ENCODE peak calls at places on chromosomes 7 and 10, in ten cellular contexts. One of them, this sample, is unnamed.

GRCh38 chr7:117124585-117125220 is 171.4 kb downstream of the ST7 start:
- DNase-seq in body of pancreas: peak; percentile 86
- DNase-seq in HCT116: peak; percentile 90
- DNase-seq in GM12892: no peak
- DNase-seq in spleen: no peak
- DNase-seq in NB4: peak; percentile 76
- DNase-seq in tibial nerve: peak; percentile 77
- DNase-seq in GM12891: no peak
- DNase-seq in IMR-90: peak; percentile 97
- DNase-seq in ovary: no peak
- DNase-seq in this sample: peak; percentile 93

GRCh38 chr7:158695726-158696452 is 8.7 kb downstream of the NCAPG2 start:
- DNase-seq in body of pancreas: peak; percentile 69
- DNase-seq in HCT116: peak; percentile 34
- DNase-seq in GM12892: no peak
- DNase-seq in spleen: peak; percentile 77
- DNase-seq in NB4: peak; percentile 90
- DNase-seq in tibial nerve: peak; percentile 67
- DNase-seq in GM12891: no peak
- DNase-seq in IMR-90: peak; percentile 77
- DNase-seq in ovary: peak; percentile 51
- DNase-seq in this sample: no peak

GRCh38 chr7:94540428-94540827 is 30.8 kb downstream of the CASD1 start:
- DNase-seq in body of pancreas: no peak
- DNase-seq in HCT116: no peak
- DNase-seq in GM12892: no peak
- DNase-seq in spleen: no peak
- DNase-seq in NB4: no peak
- DNase-seq in tibial nerve: no peak
- DNase-seq in GM12891: no peak
- DNase-seq in IMR-90: peak; percentile 50
- DNase-seq in ovary: no peak
- DNase-seq in this sample: no peak

GRCh38 chr10:101774589-101775272 is 1.2 kb downstream of the FGF8 start:
- DNase-seq in body of pancreas: no peak
- DNase-seq in HCT116: no peak
- DNase-seq in GM12892: no peak
- DNase-seq in spleen: no peak
- DNase-seq in NB4: no peak
- DNase-seq in tibial nerve: no peak
- DNase-seq in GM12891: no peak
- DNase-seq in IMR-90: no peak
- DNase-seq in ovary: no peak
- DNase-seq in this sample: peak; percentile 80

GRCh38 chr10:52256832-52257691 is 57.0 kb upstream of the DKK1 start:
- DNase-seq in body of pancreas: no peak
- DNase-seq in HCT116: no peak
- DNase-seq in GM12892: no peak
- DNase-seq in spleen: no peak
- DNase-seq in NB4: peak; percentile 14
- DNase-seq in tibial nerve: no peak
- DNase-seq in GM12891: peak; percentile 3
- DNase-seq in IMR-90: peak; percentile 31
- DNase-seq in ovary: no peak
- DNase-seq in this sample: no peak

GRCh38 chr7:151570366-151570915 is 50.7 kb upstream of the RHEB start:
- DNase-seq in body of pancreas: no peak
- DNase-seq in HCT116: peak; percentile 12
- DNase-seq in GM12892: no peak
- DNase-seq in spleen: no peak
- DNase-seq in NB4: peak; percentile 37
- DNase-seq in tibial nerve: no peak
- DNase-seq in GM12891: no peak
- DNase-seq in IMR-90: peak; percentile 47
- DNase-seq in ovary: no peak
- DNase-seq in this sample: no peak

GRCh38 chr7:81175291-81175942 is 256.6 kb upstream of the SEMA3C start:
- DNase-seq in body of pancreas: no peak
- DNase-seq in HCT116: no peak
- DNase-seq in GM12892: no peak
- DNase-seq in spleen: no peak
- DNase-seq in NB4: no peak
- DNase-seq in tibial nerve: no peak
- DNase-seq in GM12891: no peak
- DNase-seq in IMR-90: no peak
- DNase-seq in ovary: no peak
- DNase-seq in this sample: no peak

GRCh38 chr7:69896100-69896499 is 297.8 kb downstream of the AUTS2 start:
- DNase-seq in body of pancreas: no peak
- DNase-seq in HCT116: no peak
- DNase-seq in GM12892: no peak
- DNase-seq in spleen: no peak
- DNase-seq in NB4: no peak
- DNase-seq in tibial nerve: no peak
- DNase-seq in GM12891: no peak
- DNase-seq in IMR-90: no peak
- DNase-seq in ovary: no peak
- DNase-seq in this sample: no peak

GRCh38 chr10:30384791-30385201 is 35.7 kb upstream of the MTPAP start:
- DNase-seq in body of pancreas: no peak
- DNase-seq in HCT116: peak; percentile 48
- DNase-seq in GM12892: no peak
- DNase-seq in spleen: no peak
- DNase-seq in NB4: peak; percentile 59
- DNase-seq in tibial nerve: no peak
- DNase-seq in GM12891: no peak
- DNase-seq in IMR-90: peak; percentile 34
- DNase-seq in ovary: no peak
- DNase-seq in this sample: peak; percentile 81

GRCh38 chr7:141575654-141576448 is 24.6 kb downstream of the AGK start:
- DNase-seq in body of pancreas: no peak
- DNase-seq in HCT116: no peak
- DNase-seq in GM12892: no peak
- DNase-seq in spleen: no peak
- DNase-seq in NB4: no peak
- DNase-seq in tibial nerve: no peak
- DNase-seq in GM12891: no peak
- DNase-seq in IMR-90: peak; percentile 64
- DNase-seq in ovary: no peak
- DNase-seq in this sample: no peak

GRCh38 chr10:62639139-62639538 is 165.4 kb upstream of the ADO start:
- DNase-seq in body of pancreas: no peak
- DNase-seq in HCT116: no peak
- DNase-seq in GM12892: no peak
- DNase-seq in spleen: no peak
- DNase-seq in NB4: no peak
- DNase-seq in tibial nerve: no peak
- DNase-seq in GM12891: no peak
- DNase-seq in IMR-90: no peak
- DNase-seq in ovary: no peak
- DNase-seq in this sample: no peak

GRCh38 chr10:62635127-62635526 is 169.4 kb upstream of the ADO start:
- DNase-seq in body of pancreas: no peak
- DNase-seq in HCT116: no peak
- DNase-seq in GM12892: no peak
- DNase-seq in spleen: no peak
- DNase-seq in NB4: peak; percentile 64
- DNase-seq in tibial nerve: no peak
- DNase-seq in GM12891: no peak
- DNase-seq in IMR-90: no peak
- DNase-seq in ovary: no peak
- DNase-seq in this sample: no peak

GRCh38 chr10:62638062-62638477 is 166.4 kb upstream of the ADO start:
- DNase-seq in body of pancreas: no peak
- DNase-seq in HCT116: no peak
- DNase-seq in GM12892: no peak
- DNase-seq in spleen: no peak
- DNase-seq in NB4: peak; percentile 85
- DNase-seq in tibial nerve: peak; percentile 24
- DNase-seq in GM12891: no peak
- DNase-seq in IMR-90: peak; percentile 19
- DNase-seq in ovary: no peak
- DNase-seq in this sample: no peak

GRCh38 chr10:62636825-62637248 is 167.7 kb upstream of the ADO start:
- DNase-seq in body of pancreas: no peak
- DNase-seq in HCT116: no peak
- DNase-seq in GM12892: no peak
- DNase-seq in spleen: no peak
- DNase-seq in NB4: peak; percentile 61
- DNase-seq in tibial nerve: no peak
- DNase-seq in GM12891: no peak
- DNase-seq in IMR-90: peak; percentile 11
- DNase-seq in ovary: no peak
- DNase-seq in this sample: no peak

GRCh38 chr10:62637249-62638061 is 167.1 kb upstream of the ADO start:
- DNase-seq in body of pancreas: no peak
- DNase-seq in HCT116: no peak
- DNase-seq in GM12892: no peak
- DNase-seq in spleen: peak; percentile 81
- DNase-seq in NB4: peak; percentile 67
- DNase-seq in tibial nerve: no peak
- DNase-seq in GM12891: no peak
- DNase-seq in IMR-90: peak; percentile 61
- DNase-seq in ovary: no peak
- DNase-seq in this sample: no peak
- TF ChIP-seq POLR2A in body of pancreas: peak; percentile 16
- TF ChIP-seq POLR2A in HCT116: no peak
- TF ChIP-seq POLR2A in GM12892: peak; percentile 66
- TF ChIP-seq POLR2A in spleen: no peak
- TF ChIP-seq POLR2A in NB4: no peak
- TF ChIP-seq POLR2A in tibial nerve: no peak
- TF ChIP-seq POLR2A in GM12891: peak; percentile 43
- TF ChIP-seq POLR2A in IMR-90: no peak
- TF ChIP-seq POLR2A in ovary: no peak
- TF ChIP-seq POLR2A in this sample: no peak

GRCh38 chr7:2953588-2954407 is 89.9 kb downstream of the CARD11 start:
- DNase-seq in body of pancreas: no peak
- DNase-seq in HCT116: no peak
- DNase-seq in GM12892: no peak
- DNase-seq in spleen: no peak
- DNase-seq in NB4: peak; percentile 41
- DNase-seq in tibial nerve: no peak
- DNase-seq in GM12891: no peak
- DNase-seq in IMR-90: no peak
- DNase-seq in ovary: no peak
- DNase-seq in this sample: peak; percentile 63
- TF ChIP-seq POLR2A in body of pancreas: no peak
- TF ChIP-seq POLR2A in HCT116: no peak
- TF ChIP-seq POLR2A in GM12892: no peak
- TF ChIP-seq POLR2A in spleen: no peak
- TF ChIP-seq POLR2A in NB4: no peak
- TF ChIP-seq POLR2A in tibial nerve: no peak
- TF ChIP-seq POLR2A in GM12891: no peak
- TF ChIP-seq POLR2A in IMR-90: no peak
- TF ChIP-seq POLR2A in ovary: no peak
- TF ChIP-seq POLR2A in this sample: no peak

GRCh38 chr10:12348341-12348869 is 942 bp upstream of the CAMK1D start:
- DNase-seq in body of pancreas: peak; percentile 71
- DNase-seq in HCT116: no peak
- DNase-seq in GM12892: no peak
- DNase-seq in spleen: no peak
- DNase-seq in NB4: no peak
- DNase-seq in tibial nerve: no peak
- DNase-seq in GM12891: no peak
- DNase-seq in IMR-90: no peak
- DNase-seq in ovary: no peak
- DNase-seq in this sample: peak; percentile 88

GRCh38 chr10:12349628-12350166 is 350 bp downstream of the CAMK1D start:
- DNase-seq in body of pancreas: no peak
- DNase-seq in HCT116: no peak
- DNase-seq in GM12892: no peak
- DNase-seq in spleen: peak; percentile 89
- DNase-seq in NB4: no peak
- DNase-seq in tibial nerve: no peak
- DNase-seq in GM12891: no peak
- DNase-seq in IMR-90: no peak
- DNase-seq in ovary: peak; percentile 36
- DNase-seq in this sample: no peak

GRCh38 chr10:12350167-12350872 is 973 bp downstream of the CAMK1D start:
- DNase-seq in body of pancreas: peak; percentile 34
- DNase-seq in HCT116: no peak
- DNase-seq in GM12892: no peak
- DNase-seq in spleen: peak; percentile 89
- DNase-seq in NB4: peak; percentile 63
- DNase-seq in tibial nerve: no peak
- DNase-seq in GM12891: peak; percentile 43
- DNase-seq in IMR-90: peak; percentile 45
- DNase-seq in ovary: peak; percentile 48
- DNase-seq in this sample: peak; percentile 42

GRCh38 chr10:12350925-12351324 is 1.6 kb downstream of the CAMK1D start:
- DNase-seq in body of pancreas: no peak
- DNase-seq in HCT116: no peak
- DNase-seq in GM12892: no peak
- DNase-seq in spleen: no peak
- DNase-seq in NB4: no peak
- DNase-seq in tibial nerve: no peak
- DNase-seq in GM12891: no peak
- DNase-seq in IMR-90: no peak
- DNase-seq in ovary: no peak
- DNase-seq in this sample: no peak

DNA sequence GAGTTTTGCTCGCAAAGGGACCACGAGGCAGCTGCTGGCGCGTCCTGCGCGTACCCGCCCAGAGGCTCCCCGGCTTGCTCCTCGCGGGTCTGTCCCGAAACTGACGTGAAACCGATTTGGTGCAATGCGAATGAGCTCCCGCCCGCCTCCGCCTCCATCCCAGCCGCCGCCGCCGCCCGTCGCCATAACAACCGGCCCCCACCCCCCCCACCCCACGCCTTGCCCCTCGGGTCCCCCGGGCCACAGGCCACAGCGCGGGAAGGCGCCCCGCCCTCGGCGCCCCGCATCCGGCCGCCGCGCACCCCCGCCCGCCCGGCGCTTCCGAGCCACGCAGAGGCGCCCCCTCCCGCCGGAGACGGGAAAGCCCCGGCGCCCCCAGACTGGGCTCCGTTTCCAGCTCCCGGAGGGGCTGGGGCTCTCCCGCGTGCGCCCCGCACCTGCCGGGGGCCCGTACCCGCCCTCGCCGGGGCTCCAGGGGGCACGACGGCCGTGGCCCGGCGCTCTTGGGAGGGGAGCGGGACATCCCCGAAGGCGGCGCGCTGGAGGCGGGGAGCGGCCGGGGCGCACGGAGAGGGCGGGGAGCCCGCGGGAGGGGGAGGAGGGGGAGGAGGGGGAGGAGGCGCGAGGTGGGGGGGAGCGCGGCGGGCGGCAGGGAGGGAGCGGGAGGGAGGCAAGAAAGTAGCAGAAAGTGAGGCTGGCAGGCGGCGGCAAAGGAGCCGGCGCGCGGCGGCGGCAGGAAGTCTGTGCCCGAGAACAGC is at the start of gene CAMK1D:
- DNase-seq in body of pancreas: peak; percentile 87
- DNase-seq in HCT116: no peak
- DNase-seq in GM12892: peak; percentile 74
- DNase-seq in spleen: peak; percentile 97
- DNase-seq in NB4: peak; percentile 88
- DNase-seq in tibial nerve: peak; percentile 57
- DNase-seq in GM12891: peak; percentile 74
- DNase-seq in IMR-90: peak; percentile 66
- DNase-seq in ovary: peak; percentile 78
- DNase-seq in this sample: peak; percentile 79
- TF ChIP-seq POLR2A in body of pancreas: peak; percentile 82
- TF ChIP-seq POLR2A in HCT116: no peak
- TF ChIP-seq POLR2A in GM12892: peak; percentile 74
- TF ChIP-seq POLR2A in spleen: no peak
- TF ChIP-seq POLR2A in NB4: no peak
- TF ChIP-seq POLR2A in tibial nerve: peak; percentile 49
- TF ChIP-seq POLR2A in GM12891: peak; percentile 73
- TF ChIP-seq POLR2A in IMR-90: peak; percentile 60
- TF ChIP-seq POLR2A in ovary: no peak
- TF ChIP-seq POLR2A in this sample: no peak

GRCh38 chr10:131981429-131982184 is at the start of gene BNIP3:
- DNase-seq in body of pancreas: peak; percentile 97
- DNase-seq in HCT116: peak; percentile 39
- DNase-seq in GM12892: peak; percentile 96
- DNase-seq in spleen: peak; percentile 97
- DNase-seq in NB4: peak; percentile 97
- DNase-seq in tibial nerve: peak; percentile 88
- DNase-seq in GM12891: peak; percentile 98
- DNase-seq in IMR-90: peak; percentile 94
- DNase-seq in ovary: peak; percentile 99
- DNase-seq in this sample: peak; percentile 91
- TF ChIP-seq POLR2A in body of pancreas: peak; percentile 97
- TF ChIP-seq POLR2A in HCT116: peak; percentile 37
- TF ChIP-seq POLR2A in GM12892: peak; percentile 31
- TF ChIP-seq POLR2A in spleen: no peak
- TF ChIP-seq POLR2A in NB4: peak; percentile 51
- TF ChIP-seq POLR2A in tibial nerve: peak; percentile 98
- TF ChIP-seq POLR2A in GM12891: no peak
- TF ChIP-seq POLR2A in IMR-90: peak; percentile 99
- TF ChIP-seq POLR2A in ovary: peak; percentile 93
- TF ChIP-seq POLR2A in this sample: no peak